ENCODE peak calls at places on chromosomes 6 and 20, in eight cellular contexts. V is DND-41; P is pons; M is heart left ventricle; T is activated naive CD4-positive, alpha-beta T cell; O is H4; W is D341Med; K is NCI-H526. D is an unnamed sample.

GRCh38 chr6:152151930-152152329 is 344.4 kb downstream of the ESR1 start:
- DNase-seq in W (no peak), T (no peak), P (no peak), O (no peak), K (no peak), V (no peak), M (no peak), D (no peak)

GRCh38 chr20:45817652-45818194 is 5.3 kb downstream of the UBE2C start:
- DNase-seq in V (no peak), O (peak; percentile 87), P (no peak), W (no peak), M (no peak), K (no peak), T (no peak), D (no peak)

GRCh38 chr6:148471624-148472494 is 129.2 kb downstream of the SASH1 start:
- DNase-seq in W (no peak), O (no peak), M (no peak), T (no peak), P (no peak), K (no peak), V (no peak), D (peak; percentile 52)

GRCh38 chr6:159691133-159691962 is 1.7 kb downstream of the SOD2 start:
- DNase-seq in V (peak; percentile 22), K (peak; percentile 21), O (peak; percentile 58), P (peak; percentile 93), T (no peak), M (no peak), W (no peak), D (peak; percentile 53)

GRCh38 chr20:35487479-35487878 is 32.1 kb downstream of the CEP250 start:
- DNase-seq in M (no peak), O (no peak), K (no peak), T (no peak), P (no peak), V (no peak), W (no peak), D (no peak)

GRCh38 chr20:20969701-20970100 is 136.5 kb downstream of the LINC00237 start:
- DNase-seq in O (no peak), K (no peak), M (no peak), V (no peak), T (no peak), P (no peak), W (no peak), D (no peak)

GRCh38 chr6:148750826-148751225 is 4.0 kb downstream of the UST start:
- DNase-seq in W (no peak), T (no peak), M (no peak), O (no peak), P (no peak), V (no peak), K (no peak), D (no peak)

GRCh38 chr20:63561624-63562396 is 7.9 kb downstream of the FNDC11 start:
- DNase-seq in W (no peak), T (no peak), O (no peak), V (no peak), K (no peak), P (no peak), M (no peak), D (no peak)

GRCh38 chr6:31513456-31514165 is 15.2 kb upstream of the MCCD1 start:
- DNase-seq in M (no peak), K (no peak), P (no peak), O (no peak), W (no peak), V (no peak), T (no peak), D (no peak)

GRCh38 chr6:147201885-147202515 is 2.2 kb upstream of the STXBP5 start:
- DNase-seq in W (peak; percentile 14), M (no peak), O (no peak), T (no peak), V (no peak), P (no peak), K (peak; percentile 77), D (no peak)

GRCh38 chr6:170221753-170222400 is 69.0 kb downstream of the DLL1 start:
- DNase-seq in M (no peak), K (peak; percentile 64), P (no peak), O (no peak), V (no peak), T (no peak), W (no peak), D (no peak)

GRCh38 chr6:155448823-155449789 is 6.5 kb downstream of the NOX3 start:
- DNase-seq in W (no peak), V (no peak), P (no peak), K (peak; percentile 12), O (peak; percentile 5), T (no peak), M (no peak), D (no peak)

GRCh38 chr6:99550046-99550445 is 18.4 kb downstream of the CCNC start:
- DNase-seq in W (no peak), T (no peak), K (no peak), M (no peak), V (no peak), O (no peak), P (no peak), D (no peak)

GRCh38 chr20:54347216-54347833 is 128.1 kb upstream of the DOK5 start:
- DNase-seq in M (no peak), T (no peak), V (no peak), W (no peak), K (no peak), O (no peak), P (no peak), D (no peak)

GRCh38 chr20:8153281-8153908 is 21.3 kb downstream of the PLCB1 start:
- DNase-seq in V (peak; percentile 65), T (no peak), O (no peak), K (no peak), W (no peak), P (no peak), M (no peak), D (no peak)

GRCh38 chr6:11223296-11223695 is 9.2 kb downstream of the NEDD9 start:
- DNase-seq in K (no peak), P (no peak), O (no peak), T (no peak), M (no peak), W (no peak), V (no peak), D (no peak)

GRCh38 chr6:38955876-38956275 is 92.7 kb upstream of the GLP1R start:
- DNase-seq in K (no peak), M (peak; percentile 35), T (no peak), P (peak; percentile 14), O (no peak), V (no peak), W (no peak), D (no peak)

GRCh38 chr6:87251725-87252124 is 70.7 kb upstream of the SMIM8 start:
- DNase-seq in W (no peak), P (no peak), T (no peak), O (no peak), V (no peak), M (no peak), K (no peak), D (no peak)

GRCh38 chr6:111725446-111726112 is 119.9 kb upstream of the TRAF3IP2 start:
- DNase-seq in V (no peak), O (no peak), K (no peak), P (peak; percentile 49), W (no peak), M (no peak), T (no peak), D (no peak)

GRCh38 chr6:166333172-166333995 is 9.0 kb downstream of the SFT2D1 start:
- DNase-seq in M (no peak), O (no peak), V (peak; percentile 77), P (no peak), K (no peak), W (no peak), T (no peak), D (no peak)

GRCh38 chr6:99768166-99768565 is 161.5 kb downstream of the PRDM13 start:
- DNase-seq in W (no peak), T (no peak), M (no peak), P (no peak), K (no peak), O (no peak), V (no peak), D (no peak)

GRCh38 chr20:13261460-13262301 is 40.6 kb downstream of the ISM1 start:
- DNase-seq in P (peak; percentile 31), W (peak; percentile 72), T (peak; percentile 26), O (peak; percentile 53), V (peak; percentile 69), K (no peak), M (peak; percentile 49), D (peak; percentile 40)

GRCh38 chr6:168916576-168917207 is 337.0 kb downstream of the THBS2 start:
- DNase-seq in T (no peak), M (no peak), P (no peak), V (no peak), O (peak; percentile 9), K (no peak), W (no peak), D (no peak)

GRCh38 chr20:45958593-45958992 is 13.4 kb downstream of the ZNF335 start:
- DNase-seq in V (no peak), K (no peak), W (no peak), M (no peak), P (no peak), T (no peak), O (no peak), D (no peak)

GRCh38 chr20:49385471-49385870 is 97.0 kb downstream of the KCNB1 start:
- DNase-seq in V (peak; percentile 15), P (peak; percentile 61), K (peak; percentile 46), T (no peak), O (peak; percentile 34), M (no peak), W (peak; percentile 59), D (no peak)

GRCh38 chr20:13458860-13459451 is 179.8 kb downstream of the TASP1 start:
- DNase-seq in O (peak; percentile 24), K (no peak), V (peak; percentile 54), P (peak; percentile 20), M (no peak), T (no peak), W (peak; percentile 68), D (no peak)

GRCh38 chr6:119283979-119284545 is 65.5 kb downstream of the MAN1A1 start:
- DNase-seq in V (no peak), K (no peak), P (no peak), T (no peak), M (no peak), W (no peak), O (no peak), D (no peak)

GRCh38 chr20:5935384-5935783 is 14.9 kb downstream of the TRMT6 start:
- DNase-seq in O (no peak), P (no peak), W (no peak), T (no peak), M (no peak), K (no peak), V (no peak), D (no peak)

GRCh38 chr20:2652724-2653510 is 485 bp downstream of the NOP56 start:
- DNase-seq in T (no peak), O (no peak), W (peak; percentile 82), M (no peak), K (no peak), P (peak; percentile 27), V (peak; percentile 66), D (no peak)

GRCh38 chr20:63313349-63314014 is 20.5 kb downstream of the COL20A1 start:
- DNase-seq in M (peak; percentile 23), W (no peak), O (no peak), P (no peak), V (no peak), T (no peak), K (no peak), D (peak; percentile 17)